ENCODE peak calls at places on chromosomes 13 and 19, in five cellular contexts. Y, G, W, A and F are unnamed samples.

GRCh38 chr19:58196911-58197616 is 14.2 kb downstream of the ZNF274 start:
- DNase-seq in Y (no peak), G (no peak), W (no peak), A (no peak), F (no peak)

GRCh38 chr13:25717798-25718197 is 334.0 kb downstream of the SHISA2 start:
- DNase-seq in Y (no peak), G (no peak), W (no peak), A (no peak), F (no peak)

GRCh38 chr19:32397736-32398135 is 7.8 kb upstream of the DPY19L3 start:
- DNase-seq in Y (no peak), G (no peak), W (no peak), A (no peak), F (no peak)

GRCh38 chr19:9793051-9793591 is 24.6 kb upstream of the ZNF846 start:
- DNase-seq in Y (no peak), G (no peak), W (no peak), A (peak; percentile 59), F (peak; percentile 78)

GRCh38 chr13:51676739-51677138 is 92.5 kb downstream of the WDFY2 start:
- DNase-seq in Y (no peak), G (no peak), W (no peak), A (no peak), F (no peak)

GRCh38 chr13:33275916-33276315 is 9.6 kb downstream of the STARD13 start:
- DNase-seq in Y (no peak), G (no peak), W (no peak), A (no peak), F (no peak)

GRCh38 chr13:111038887-111039286 is 76.2 kb upstream of the ARHGEF7 start:
- DNase-seq in Y (no peak), G (no peak), W (no peak), A (no peak), F (no peak)

GRCh38 chr13:103289661-103290060 is 223.4 kb upstream of the SLC10A2 start:
- DNase-seq in Y (no peak), G (no peak), W (no peak), A (no peak), F (no peak)

GRCh38 chr19:46460981-46461380 is 10.4 kb downstream of the PNMA8A start:
- DNase-seq in Y (no peak), G (no peak), W (no peak), A (no peak), F (no peak)

GRCh38 chr19:39297931-39298634 is 1.9 kb downstream of the IFNL1 start:
- DNase-seq in Y (no peak), G (peak; percentile 60), W (no peak), A (no peak), F (no peak)

GRCh38 chr19:34633806-34634205 is 43.2 kb downstream of the SCGB2B2 start:
- DNase-seq in Y (no peak), G (no peak), W (no peak), A (no peak), F (no peak)

GRCh38 chr19:38267780-38268430 is 3.5 kb downstream of the SPINT2 start:
- DNase-seq in Y (no peak), G (no peak), W (no peak), A (no peak), F (no peak)

GRCh38 chr19:19966862-19967261 is 66.1 kb downstream of the ZNF93 start:
- DNase-seq in Y (no peak), G (no peak), W (no peak), A (no peak), F (no peak)

GRCh38 chr13:109156181-109156935 is 526.9 kb downstream of the MYO16 start:
- DNase-seq in Y (no peak), G (no peak), W (no peak), A (no peak), F (no peak)

GRCh38 chr13:74132768-74133656 is 1.2 kb downstream of the KLF12 start:
- DNase-seq in Y (peak; percentile 48), G (no peak), W (no peak), A (peak; percentile 40), F (peak; percentile 66)

GRCh38 chr13:52738719-52739467 is 727 bp downstream of the CNMD start:
- DNase-seq in Y (no peak), G (no peak), W (no peak), A (no peak), F (no peak)

GRCh38 chr19:10418281-10419199 is 1.8 kb upstream of the PDE4A start:
- DNase-seq in Y (peak; percentile 56), G (no peak), W (no peak), A (no peak), F (no peak)

GRCh38 chr13:28046981-28047380 is 53.4 kb downstream of the FLT3 start:
- DNase-seq in Y (no peak), G (no peak), W (no peak), A (no peak), F (no peak)

GRCh38 chr13:31943591-31943990 is 88.0 kb upstream of the FRY start:
- DNase-seq in Y (no peak), G (no peak), W (no peak), A (no peak), F (no peak)

GRCh38 chr13:37076818-37077217 is 17.3 kb upstream of the SUPT20H start:
- DNase-seq in Y (no peak), G (no peak), W (no peak), A (no peak), F (no peak)

GRCh38 chr19:35644206-35644986 is 2.9 kb downstream of the ETV2 start:
- DNase-seq in Y (peak; percentile 93), G (peak; percentile 99), W (peak; percentile 98), A (peak; percentile 96), F (peak; percentile 96)

GRCh38 chr13:62357887-62358645 is 942.4 kb upstream of the PCDH20 start:
- DNase-seq in Y (no peak), G (no peak), W (no peak), A (no peak), F (no peak)

GRCh38 chr19:28794301-28794700 is 418.6 kb downstream of the UQCRFS1 start:
- DNase-seq in Y (no peak), G (no peak), W (no peak), A (no peak), F (no peak)

DNA sequence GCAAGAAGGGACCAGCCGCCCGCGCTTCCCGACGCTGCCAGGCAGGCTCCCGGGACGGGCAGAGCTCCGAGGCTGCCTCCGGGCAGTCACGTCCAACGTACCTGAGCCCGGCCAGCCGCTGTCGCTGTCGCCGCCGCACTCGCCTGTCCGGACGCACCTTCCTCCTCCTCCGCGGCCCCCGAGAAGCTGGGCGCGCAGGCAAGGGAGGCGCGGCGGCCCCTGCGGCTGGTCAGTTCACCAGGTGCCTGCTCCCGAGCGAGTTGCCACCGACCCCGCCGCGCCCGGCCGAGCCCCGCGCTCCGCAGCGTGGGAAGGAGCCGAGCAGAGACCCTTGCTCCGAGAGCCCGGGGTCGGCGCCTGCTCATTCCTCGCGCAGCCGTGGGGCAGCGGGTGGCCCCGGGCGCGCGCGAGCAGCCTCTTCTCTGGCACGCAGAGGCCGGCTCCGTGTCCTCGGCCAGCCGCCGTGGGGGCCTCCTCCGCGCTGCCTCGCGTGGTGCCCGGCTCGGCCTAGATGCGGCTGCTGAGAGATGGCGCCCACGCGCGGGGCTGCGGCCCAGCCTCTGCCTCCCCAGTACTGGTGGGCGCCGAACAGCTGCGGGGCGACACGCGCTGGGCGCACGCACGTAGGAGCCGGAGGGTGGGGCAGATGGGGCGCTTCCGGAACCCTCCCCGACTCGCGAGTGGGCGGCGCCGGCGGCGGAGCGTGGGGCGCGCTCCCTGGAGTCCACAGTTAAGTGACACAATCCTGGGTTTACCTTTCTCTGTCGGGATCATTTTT is 419.4 kb downstream of the UQCRFS1 start:
- DNase-seq in Y (no peak), G (no peak), W (no peak), A (no peak), F (peak; percentile 55)
- H3K4me3 ChIP-seq in Y (no peak overlapping the region), G (no peak overlapping the region), W (no peak overlapping the region), A (no peak overlapping the region), F (peak overlapping the region; percentile 49)

GRCh38 chr19:18580311-18580710 is 8.3 kb upstream of the REX1BD start:
- DNase-seq in Y (no peak), G (no peak), W (no peak), A (no peak), F (no peak)

GRCh38 chr19:18576383-18576782 is 4.7 kb downstream of the UBA52 start:
- DNase-seq in Y (no peak), G (no peak), W (no peak), A (no peak), F (no peak)

GRCh38 chr19:18571564-18572344 is at the start of gene UBA52:
- DNase-seq in Y (peak; percentile 96), G (peak; percentile 98), W (peak; percentile 97), A (peak; percentile 98), F (peak; percentile 97)

GRCh38 chr19:18574691-18575291 is 3.1 kb downstream of the UBA52 start:
- DNase-seq in Y (no peak), G (no peak), W (no peak), A (no peak), F (no peak)

DNA sequence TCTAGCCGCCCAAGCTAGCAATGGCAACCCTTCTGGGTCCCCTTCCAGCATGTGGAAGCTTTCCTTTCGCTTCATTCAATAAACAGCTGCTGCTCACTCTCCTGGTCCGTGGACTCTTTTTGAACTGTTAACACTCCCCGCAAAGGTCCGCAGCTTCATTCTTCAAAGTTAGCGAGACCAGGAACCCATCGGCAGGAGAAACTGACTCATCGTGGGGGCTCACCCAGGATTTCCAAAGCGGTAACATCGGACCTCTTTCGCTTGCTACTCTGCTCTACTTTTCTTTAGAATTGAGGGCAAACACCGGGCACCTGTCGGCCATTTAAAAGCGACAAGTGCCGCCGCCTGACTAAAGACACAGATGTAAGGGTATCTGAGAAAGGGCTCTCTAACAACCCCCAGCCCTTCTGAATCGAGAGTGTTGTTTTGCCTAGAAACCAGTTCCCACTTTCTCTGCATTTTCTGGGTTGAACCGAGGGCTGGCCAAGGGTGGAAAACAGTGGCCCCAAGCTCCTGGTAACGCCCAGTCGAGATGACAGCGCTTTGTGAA is 5.8 kb downstream of the UBA52 start:
- DNase-seq in Y (no peak), G (no peak), W (no peak), A (no peak), F (no peak)
- H3K36me3 ChIP-seq in Y (peaks cover 34% of the 10 kb centered on the region), G (peaks cover 13% of the 10 kb centered on the region), W (peaks cover 45% of the 10 kb centered on the region), A (peaks cover 33% of the 10 kb centered on the region), F (no peaks in the 10 kb centered on the region)

GRCh38 chr19:16571689-16572331 is 405 bp downstream of the SLC35E1 start:
- DNase-seq in Y (no peak), G (peak; percentile 67), W (no peak), A (no peak), F (no peak)

GRCh38 chr19:16575282-16575681 is 3.1 kb upstream of the SLC35E1 start:
- DNase-seq in Y (no peak), G (no peak), W (no peak), A (no peak), F (no peak)

GRCh38 chr19:16572332-16573211 is at the start of gene SLC35E1:
- DNase-seq in Y (peak; percentile 100), G (peak; percentile 98), W (peak; percentile 94), A (peak; percentile 95), F (peak; percentile 97)

GRCh38 chr19:16573296-16573695 is 1.1 kb upstream of the SLC35E1 start:
- DNase-seq in Y (no peak), G (no peak), W (no peak), A (no peak), F (no peak)

DNA sequence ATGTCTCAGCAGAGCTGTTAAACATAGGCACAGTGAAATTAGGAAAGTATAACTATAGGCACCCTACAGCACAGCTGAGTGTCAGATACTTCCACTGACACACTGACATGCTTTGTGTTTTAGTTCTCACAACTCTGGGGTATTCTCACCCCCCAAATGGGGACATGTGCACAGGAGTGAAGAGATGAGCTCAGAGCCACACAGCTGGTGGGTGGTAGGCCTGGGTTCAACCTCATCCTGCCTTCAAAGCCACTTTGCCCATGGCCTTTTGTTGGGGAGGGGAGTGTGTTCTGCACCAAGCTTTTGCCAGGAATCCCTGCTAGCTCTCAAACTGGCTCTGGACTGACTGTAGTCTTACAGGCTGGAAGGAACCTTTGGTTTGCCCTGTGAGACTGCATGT is 1.7 kb upstream of the SLC35E1 start:
- DNase-seq in Y (no peak), G (no peak), W (no peak), A (no peak), F (no peak)
- H3K4me1 ChIP-seq in Y (peaks cover 30% of the 10 kb centered on the region), G (no peaks in the 10 kb centered on the region), W (peaks cover 10% of the 10 kb centered on the region), A (peaks cover 28% of the 10 kb centered on the region), F (peaks cover 23% of the 10 kb centered on the region)

GRCh38 chr19:11887247-11887617 is 350 bp upstream of the ZNF69 start:
- DNase-seq in Y (no peak), G (no peak), W (no peak), A (no peak), F (no peak)
- H3K4me3 ChIP-seq in Y (peak overlapping the region; percentile 77), G (peak overlapping the region; percentile 61), W (no peak overlapping the region), A (peak overlapping the region; percentile 75), F (peak overlapping the region; percentile 57)